ENCODE peak calls at places on chromosomes 4 and X, in eight cellular contexts. Q is tibial nerve; X is left colon; I is Calu3; S is cardiac fibroblast; C is stimulated activated CD4-positive, alpha-beta T cell treated with anti-CD3 and anti-CD28 coated beads, Interleukin-15, amount 100 ng/mL, for 1 hour; D is Kasumi-1; P is neural progenitor cell. W is an unnamed sample.
A peak's percentile ranks its signal among the peaks of the same experiment; 100 is the strongest.

GRCh38 chr4:103008875-103009729 is 10.4 kb downstream of the SLC9B1 start:
- DNase-seq in Q (peak; percentile 62), X (no peak), I (peak; percentile 25), S (peak; percentile 86), C (no peak), D (peak; percentile 85), P (peak; percentile 60), W (peak; percentile 38)

GRCh38 chr4:164169591-164169990 is 584.3 kb upstream of the SMIM31 start:
- DNase-seq in Q (no peak), X (no peak), I (no peak), S (no peak), C (no peak), D (no peak), P (no peak), W (no peak)

GRCh38 chr4:156255205-156255604 is 301.5 kb upstream of the CTSO start:
- DNase-seq in Q (no peak), X (no peak), I (no peak), S (no peak), C (no peak), D (no peak), P (no peak), W (no peak)

GRCh38 chr4:125313989-125314602 is 659 bp upstream of the FAT4 start:
- DNase-seq in Q (peak; percentile 7), X (no peak), I (no peak), S (no peak), C (no peak), D (peak; percentile 16), P (peak; percentile 78), W (no peak)

GRCh38 chr4:40058121-40058520 is 1.5 kb downstream of the N4BP2 start:
- DNase-seq in Q (no peak), X (no peak), I (no peak), S (no peak), C (no peak), D (no peak), P (no peak), W (no peak)

GRCh38 chr4:186068581-186069402 is at the start of gene TLR3:
- DNase-seq in Q (no peak), X (no peak), I (no peak), S (peak; percentile 53), C (no peak), D (peak; percentile 13), P (no peak), W (no peak)

GRCh38 chr4:151228196-151229119 is 48.5 kb upstream of the PRSS48 start:
- DNase-seq in Q (no peak), X (no peak), I (no peak), S (peak; percentile 81), C (no peak), D (no peak), P (no peak), W (no peak)

GRCh38 chrX:28223469-28223868 is 242.2 kb upstream of the DCAF8L1 start:
- DNase-seq in Q (no peak), X (no peak), I (no peak), S (no peak), C (no peak), D (no peak), P (no peak), W (no peak)

W was measured in GDM1.